ENCODE peak calls at places on chromosomes 1 and 21, in ten cellular contexts. I is astrocyte of the cerebellum, D is thoracic aorta, Q is HCT116, V is GM06990, Y is cardiac muscle cell, Z is kidney, R is GM12865, L is fibroblast of pulmonary artery, F is HFF-Myc. W is an unnamed sample.

GRCh38 chr21:42781150-42781980 is 98.0 kb downstream of the WDR4 start:
- DNase-seq in Y (peak), F (no peak), I (no peak), R (no peak), V (no peak), L (no peak), Z (peak), Q (no peak), D (no peak), W (no peak)

GRCh38 chr1:108816049-108816882 is 40.6 kb downstream of the AKNAD1 start:
- DNase-seq in L (peak), R (no peak), I (peak), V (no peak), Y (no peak), Q (no peak), D (peak), F (peak), Z (peak), W (peak)

GRCh38 chr1:47216278-47217059 is 15.6 kb downstream of the TAL1 start:
- DNase-seq in I (no peak), Q (no peak), R (no peak), D (no peak), Y (no peak), L (no peak), Z (no peak), F (no peak), V (no peak), W (no peak)

GRCh38 chr1:2840036-2840809 is 38.7 kb upstream of the TTC34 start:
- DNase-seq in Z (peak), R (peak), V (no peak), Q (no peak), D (no peak), L (no peak), Y (no peak), I (no peak), F (no peak), W (no peak)

GRCh38 chr1:226943156-226943555 is 3.1 kb downstream of the COQ8A start:
- DNase-seq in F (no peak), L (no peak), R (no peak), V (no peak), D (no peak), Q (no peak), Y (no peak), I (no peak), Z (no peak), W (no peak)

GRCh38 chr1:186155594-186155993 is 219.5 kb downstream of the TPR start:
- DNase-seq in Q (peak), L (peak), D (no peak), V (peak), F (peak), I (peak), Z (no peak), Y (peak), R (peak), W (peak)

GRCh38 chr21:39046236-39046911 is 136.9 kb downstream of the PSMG1 start:
- DNase-seq in Q (no peak), Y (no peak), L (no peak), V (no peak), R (no peak), D (no peak), I (no peak), Z (no peak), F (no peak), W (no peak)

GRCh38 chr1:205601209-205601608 is 30.6 kb downstream of the ELK4 start:
- DNase-seq in Q (no peak), Z (no peak), F (no peak), L (no peak), D (no peak), V (no peak), R (no peak), Y (no peak), I (no peak), W (no peak)

GRCh38 chr1:62185677-62186076 is 9.0 kb upstream of the L1TD1 start:
- DNase-seq in D (no peak), Q (no peak), Z (no peak), R (no peak), I (no peak), F (no peak), V (no peak), Y (no peak), L (no peak), W (no peak)

GRCh38 chr1:91617242-91617837 is 116.7 kb downstream of the CDC7 start:
- DNase-seq in Y (peak), L (no peak), Z (no peak), Q (no peak), D (no peak), R (peak), V (no peak), F (no peak), I (no peak), W (no peak)

GRCh38 chr1:183191833-183192232 is 5.8 kb downstream of the LAMC2 start:
- DNase-seq in Y (no peak), V (no peak), I (peak), R (no peak), Z (no peak), Q (no peak), L (peak), F (peak), D (no peak), W (peak)

GRCh38 chr1:111467805-111468716 is 5.7 kb upstream of the C1orf162 start:
- DNase-seq in F (no peak), Y (no peak), V (no peak), Z (no peak), D (no peak), I (no peak), R (no peak), Q (no peak), L (no peak), W (no peak)

GRCh38 chr1:222867316-222867715 is 52.5 kb downstream of the DISP1 start:
- DNase-seq in F (no peak), Z (no peak), V (no peak), L (no peak), Y (no peak), I (no peak), Q (no peak), R (no peak), D (no peak), W (no peak)

GRCh38 chr1:111738436-111739221 is 566 bp downstream of the INKA2 start:
- DNase-seq in F (no peak), L (peak), Z (peak), D (no peak), Q (peak), I (no peak), V (peak), Y (peak), R (peak), W (peak)

GRCh38 chr1:30316056-30316455 is 407.3 kb downstream of the MATN1 start:
- DNase-seq in I (no peak), V (no peak), Y (no peak), D (no peak), Z (no peak), F (no peak), R (no peak), L (no peak), Q (no peak), W (no peak)

GRCh38 chr1:205144751-205145150 is 23.0 kb upstream of the RBBP5 start:
- DNase-seq in V (no peak), R (no peak), Z (no peak), F (peak), Q (no peak), Y (peak), I (peak), L (peak), D (no peak), W (no peak)

GRCh38 chr21:18153063-18153462 is 91.6 kb upstream of the CHODL start:
- DNase-seq in I (no peak), F (no peak), Z (no peak), V (no peak), Y (no peak), Q (no peak), R (no peak), D (no peak), L (peak), W (peak)

GRCh38 chr1:24558902-24559791 is 3.3 kb downstream of the NCMAP start:
- DNase-seq in V (no peak), D (no peak), I (peak), Y (peak), F (peak), R (no peak), Z (peak), Q (peak), L (peak), W (no peak)

GRCh38 chr1:9400425-9401079 is 107.9 kb downstream of the SPSB1 start:
- DNase-seq in R (no peak), D (no peak), L (no peak), Y (no peak), I (no peak), F (no peak), Q (no peak), Z (peak), V (peak), W (no peak)

GRCh38 chr1:27435566-27436203 is 43.3 kb downstream of the GPR3 start:
- DNase-seq in I (no peak), R (peak), Y (no peak), D (no peak), F (no peak), Q (no peak), L (no peak), Z (no peak), V (no peak), W (no peak)

GRCh38 chr1:206556748-206557635 is 49.7 kb downstream of the RASSF5 start:
- DNase-seq in R (peak), I (no peak), F (no peak), L (peak), Y (peak), Z (peak), Q (no peak), V (peak), D (peak), W (no peak)

GRCh38 chr1:166876540-166876838 is 425 bp upstream of the TADA1 start:
- DNase-seq in F (no peak), I (no peak), V (no peak), R (no peak), Q (no peak), Z (no peak), D (no peak), Y (no peak), L (no peak), W (no peak)

GRCh38 chr21:42991992-42992740 is 17.8 kb downstream of the PKNOX1 start:
- DNase-seq in V (no peak), Y (peak), Z (peak), L (peak), D (no peak), R (peak), I (peak), F (peak), Q (no peak), W (no peak)

GRCh38 chr1:91578320-91579109 is 77.9 kb downstream of the CDC7 start:
- DNase-seq in F (no peak), Q (no peak), Z (no peak), V (no peak), I (no peak), L (no peak), D (no peak), R (no peak), Y (no peak), W (no peak)

GRCh38 chr1:219296430-219296850 is 122.8 kb downstream of the LYPLAL1 start:
- DNase-seq in Y (no peak), F (no peak), D (no peak), R (no peak), L (no peak), Z (no peak), Q (no peak), I (no peak), V (no peak), W (no peak)

GRCh38 chr1:51324271-51325010 is 5.9 kb downstream of the TTC39A start:
- DNase-seq in L (no peak), R (no peak), Y (no peak), D (no peak), Q (no peak), I (peak), F (no peak), V (no peak), Z (no peak), W (no peak)

GRCh38 chr1:7230121-7230895 is 445.1 kb downstream of the CAMTA1 start:
- DNase-seq in L (no peak), Z (peak), R (no peak), V (no peak), Q (no peak), D (no peak), I (no peak), F (no peak), Y (no peak), W (no peak)

GRCh38 chr1:222880586-222880985 is 65.7 kb downstream of the DISP1 start:
- DNase-seq in Q (peak), Y (no peak), I (peak), D (no peak), V (no peak), R (no peak), Z (no peak), F (no peak), L (peak), W (no peak)

GRCh38 chr1:23384312-23385058 is 14.8 kb upstream of the ZNF436 start:
- DNase-seq in Q (no peak), Z (no peak), D (no peak), I (no peak), F (no peak), V (no peak), Y (no peak), L (peak), R (no peak), W (no peak)

GRCh38 chr1:15622707-15623373 is 5.6 kb downstream of the DDI2 start:
- DNase-seq in Q (no peak), F (no peak), Z (no peak), L (no peak), V (no peak), D (no peak), R (no peak), Y (no peak), I (no peak), W (no peak)
- H3K4me3 ChIP-seq in Q (no peak), F (no peak), Z (no peak), L (no peak), V (no peak), D (no peak), R (no peak), Y (no peak), I (no peak), W (no peak)

DNA sequence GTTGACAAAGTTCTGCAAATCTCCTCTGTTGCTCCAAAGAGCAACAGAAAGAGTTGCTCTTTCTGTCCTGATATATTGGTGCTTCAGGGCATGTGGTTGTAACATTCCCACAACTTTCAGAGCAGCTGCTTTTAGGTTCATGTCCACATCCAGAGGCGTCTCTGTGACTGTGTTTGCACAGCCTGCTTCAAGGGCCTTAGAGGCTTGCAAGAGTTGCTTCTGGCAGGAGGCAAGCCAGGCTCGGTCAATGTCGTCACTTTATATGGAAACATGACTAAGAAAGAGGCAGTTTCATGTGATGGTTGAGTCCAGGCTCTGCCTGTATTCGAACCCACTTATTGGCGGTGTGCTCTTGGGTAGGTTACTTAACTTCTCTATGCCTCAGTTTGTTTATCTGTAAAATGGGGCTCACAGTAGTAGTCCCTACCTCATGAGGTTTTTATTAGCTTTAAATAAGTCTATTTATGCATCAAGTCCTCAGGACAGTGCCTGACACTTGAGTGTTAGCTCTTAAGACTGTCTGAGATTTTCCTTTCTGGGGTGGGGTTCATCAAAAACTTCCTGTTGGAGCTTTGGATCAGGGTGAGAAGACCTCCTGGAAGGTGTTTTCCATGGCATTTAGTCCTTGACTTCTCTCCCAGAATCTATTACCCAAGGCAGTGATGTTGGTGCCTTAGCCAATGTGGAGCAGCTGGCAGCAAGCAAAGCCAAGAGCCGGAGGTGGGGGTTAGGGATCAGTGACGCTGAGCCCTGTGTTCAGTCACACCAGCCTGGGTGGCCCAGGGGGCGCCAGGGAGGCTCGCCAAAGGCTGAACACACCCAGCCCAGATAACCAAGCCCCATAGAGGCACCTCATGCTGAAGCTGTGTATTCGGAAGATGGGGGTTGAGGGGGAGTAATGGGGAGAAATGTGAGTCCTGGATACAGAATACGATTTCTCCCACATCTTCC is 18.9 kb downstream of the LHX4 start:
- DNase-seq in F (no peak), Q (no peak), I (no peak), Y (peak), R (no peak), L (no peak), Z (no peak), V (no peak), D (no peak), W (no peak)
- TF ChIP-seq CTCF in F (peak), Q (peak), I (no peak), Y (no peak), R (peak), L (peak), Z (no peak), V (peak), D (no peak), W (peak)

GRCh38 chr1:58250587-58250948 is 296.0 kb downstream of the OMA1 start:
- DNase-seq in R (no peak), D (no peak), Z (no peak), Y (no peak), V (peak), F (no peak), L (no peak), I (no peak), Q (no peak), W (no peak)
- H3K4me3 ChIP-seq in R (no peak), D (peak), Z (no peak), Y (no peak), V (no peak), F (peak), L (no peak), I (peak), Q (no peak), W (peak)

DNA sequence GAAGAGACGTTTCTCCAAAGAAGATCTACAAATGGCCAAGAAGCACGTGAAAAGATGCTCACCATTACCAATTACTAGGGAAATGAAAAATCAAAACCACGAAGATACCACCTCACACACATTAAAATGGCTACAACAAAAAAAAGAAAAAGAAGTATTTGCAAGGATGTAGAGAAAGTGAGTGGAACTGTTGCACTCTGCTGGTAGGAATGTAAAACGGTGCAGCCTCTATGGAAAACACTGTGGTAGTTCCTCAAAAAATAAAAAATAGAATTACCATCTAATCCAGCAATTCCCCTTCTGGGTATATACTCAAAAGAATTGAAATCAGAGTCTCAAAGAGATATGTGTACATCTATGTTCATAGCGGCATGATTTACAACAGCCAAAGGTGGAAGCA is 115.4 kb upstream of the EDN2 start:
- DNase-seq in I (no peak), R (no peak), L (peak), F (no peak), V (no peak), Q (no peak), Y (peak), D (no peak), Z (no peak), W (no peak)
- TF ChIP-seq CTCF in I (peak), R (no peak), L (peak), F (peak), V (no peak), Q (peak), Y (peak), D (peak), Z (peak), W (peak)

DNA sequence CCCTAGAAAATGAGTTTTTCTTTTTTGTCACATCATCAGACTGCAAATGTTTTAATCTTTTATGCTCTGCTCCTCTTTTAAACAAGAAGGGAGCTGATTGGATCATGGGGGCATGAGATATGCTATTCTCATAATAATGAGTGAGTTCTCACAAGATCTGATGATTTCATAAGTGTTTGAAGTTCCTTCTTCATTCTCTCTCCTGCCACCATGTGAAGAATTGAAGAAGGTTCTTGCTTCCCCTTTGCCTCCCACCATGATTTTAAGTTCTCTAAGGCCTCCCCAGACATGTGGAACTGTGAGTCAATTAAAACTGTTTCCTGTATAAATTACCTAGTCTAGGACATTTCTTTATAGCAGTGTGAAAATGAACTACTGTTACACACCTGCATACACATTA is 218.2 kb downstream of the NRIP1 start:
- DNase-seq in Y (no peak), F (no peak), Z (no peak), R (no peak), I (no peak), V (no peak), D (no peak), L (no peak), Q (no peak), W (no peak)
- H3K4me3 ChIP-seq in Y (no peak), F (no peak), Z (no peak), R (no peak), I (no peak), V (no peak), D (no peak), L (no peak), Q (no peak), W (no peak)

GRCh38 chr1:96236156-96236739 is 485.3 kb upstream of the PTBP2 start:
- DNase-seq in L (peak), Q (peak), D (no peak), I (peak), R (peak), F (peak), Y (peak), Z (no peak), V (no peak), W (peak)
- TF ChIP-seq CTCF in L (peak), Q (peak), D (peak), I (peak), R (peak), F (peak), Y (peak), Z (peak), V (peak), W (peak)

DNA sequence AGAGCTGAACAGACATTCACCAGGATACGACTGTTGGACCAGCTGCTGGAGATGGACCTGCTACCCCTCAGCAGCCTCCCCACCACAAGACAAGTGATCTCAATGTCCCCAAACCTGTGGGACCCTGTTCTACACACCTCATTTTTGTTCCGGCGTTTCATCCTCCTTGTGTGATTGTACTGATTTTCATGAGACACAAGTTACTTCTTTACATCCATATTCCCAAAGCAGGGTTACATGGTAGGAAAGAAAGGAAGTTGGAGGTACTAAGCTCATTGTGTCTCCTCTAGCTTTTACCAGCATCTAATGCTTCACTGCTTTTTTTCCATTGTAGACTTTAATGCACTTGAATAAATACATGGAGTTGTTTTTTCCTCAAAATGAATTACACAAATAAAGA is 8.7 kb downstream of the ADAMTS1 start:
- DNase-seq in Z (no peak), Q (no peak), Y (no peak), D (no peak), V (no peak), I (no peak), R (no peak), L (no peak), F (no peak), W (no peak)
- H3K4me3 ChIP-seq in Z (no peak), Q (no peak), Y (no peak), D (no peak), V (no peak), I (no peak), R (no peak), L (no peak), F (no peak), W (no peak)

DNA sequence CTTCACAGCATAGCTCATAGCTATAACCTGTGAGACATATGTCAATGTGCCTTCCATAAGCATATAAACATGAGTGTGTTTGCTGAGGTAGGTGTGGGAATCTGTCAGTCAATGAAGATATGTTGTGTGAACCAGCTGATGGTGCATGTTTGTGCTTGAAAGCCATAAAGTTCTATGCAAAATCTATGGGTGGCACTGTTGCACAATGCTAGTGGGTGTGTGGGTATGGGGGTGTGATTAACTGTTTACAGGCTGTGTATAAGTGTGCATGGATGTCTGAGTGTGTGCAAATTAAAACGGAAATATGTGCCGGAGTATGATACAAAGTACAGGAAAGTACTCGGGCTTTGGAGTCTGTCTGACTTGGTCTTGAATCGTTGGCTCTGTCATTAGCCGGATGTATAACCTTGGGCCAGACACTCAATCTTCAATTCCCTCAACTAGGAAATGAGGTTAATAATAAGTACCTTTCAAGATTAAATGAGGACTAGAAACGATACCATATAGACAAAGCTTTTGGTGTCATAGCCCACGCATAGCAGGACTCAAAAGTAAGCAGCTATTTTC is 926 bp upstream of the ATP2B4 start:
- DNase-seq in V (peak), Z (no peak), F (no peak), L (peak), I (no peak), Q (no peak), R (peak), Y (no peak), D (no peak), W (no peak)
- TF ChIP-seq CTCF in V (peak), Z (peak), F (peak), L (peak), I (peak), Q (peak), R (peak), Y (no peak), D (no peak), W (peak)